ENCODE peak calls at places on chromosome X, in ten cellular contexts. A is renal cortical epithelial cell; H is heart left ventricle; P is nephron progenitor cell; E is stimulated activated CD8-positive, alpha-beta memory T cell treated with anti-CD3 and anti-CD28 coated beads, Interleukin-12 subunit alpha, Interleukin-12 subunit beta, amount 100 ng/mL, for 4 hours; M is lung microvascular endothelial cell; D is kidney glomerular epithelial cell; Z is lower leg skin; S is memory B cell; Q is AG04450. L is an unnamed sample.

GRCh38 chrX:70478521-70478920 is 33.9 kb downstream of the DLG3 start:
- DNase-seq in S (no peak), Q (no peak), H (no peak), P (no peak), M (no peak), A (no peak), Z (no peak), D (no peak), E (no peak), L (no peak)

GRCh38 chrX:124393238-124393637 is 46.9 kb downstream of the SH2D1A start:
- DNase-seq in P (no peak), A (no peak), Q (no peak), D (no peak), E (no peak), H (no peak), Z (no peak), S (no peak), M (no peak), L (no peak)

GRCh38 chrX:37666516-37666915 is 19.1 kb upstream of the XK start:
- DNase-seq in Z (no peak), S (no peak), H (no peak), M (no peak), Q (no peak), A (no peak), E (no peak), D (no peak), P (no peak), L (no peak)

GRCh38 chrX:112368371-112368770 is 285.8 kb upstream of the TRPC5 start:
- DNase-seq in Z (no peak), H (no peak), P (peak; percentile 14), D (no peak), M (no peak), A (no peak), Q (no peak), S (no peak), E (no peak), L (no peak)

GRCh38 chrX:119190251-119190651 is 45.8 kb upstream of the PGRMC1 start:
- DNase-seq in H (peak; percentile 63), S (no peak), E (no peak), M (no peak), Q (no peak), P (no peak), D (no peak), Z (no peak), A (no peak), L (no peak)

GRCh38 chrX:20382518-20383291 is 116.0 kb upstream of the RPS6KA3 start:
- DNase-seq in P (no peak), D (no peak), M (no peak), H (no peak), S (no peak), A (no peak), Z (no peak), Q (no peak), E (no peak), L (no peak)

GRCh38 chrX:104913348-104913747 is 307.1 kb downstream of the TEX13A start:
- DNase-seq in S (no peak), Z (no peak), A (peak; percentile 21), E (no peak), D (peak; percentile 3), P (no peak), Q (no peak), M (peak; percentile 7), H (no peak), L (no peak)

GRCh38 chrX:104987063-104987462 is 233.4 kb downstream of the TEX13A start:
- DNase-seq in P (no peak), A (peak; percentile 88), D (peak; percentile 5), S (no peak), Q (no peak), M (peak; percentile 36), E (no peak), H (no peak), Z (no peak), L (no peak)

GRCh38 chrX:77446029-77446585 is 1.1 kb upstream of the FGF16 start:
- DNase-seq in E (no peak), H (no peak), M (peak; percentile 82), Q (no peak), Z (peak; percentile 85), D (no peak), S (no peak), P (peak; percentile 35), A (no peak), L (no peak)

GRCh38 chrX:38275615-38276014 is 51.7 kb downstream of the RPGR start:
- DNase-seq in M (peak; percentile 68), Z (no peak), D (peak; percentile 57), S (no peak), P (no peak), H (no peak), A (peak; percentile 91), E (no peak), Q (peak; percentile 50), L (no peak)

GRCh38 chrX:19842542-19842941 is 44.9 kb downstream of the SH3KBP1 start:
- DNase-seq in Z (peak; percentile 34), M (no peak), P (no peak), S (no peak), D (no peak), A (no peak), E (no peak), H (no peak), Q (no peak), L (no peak)

GRCh38 chrX:27893211-27893610 is 85.4 kb downstream of the MAGEB10 start:
- DNase-seq in A (no peak), S (no peak), D (no peak), P (no peak), Q (no peak), H (no peak), E (no peak), Z (no peak), M (no peak), L (no peak)

GRCh38 chrX:31516492-31516891 is 444.7 kb upstream of the FTHL17 start:
- DNase-seq in Q (no peak), Z (no peak), A (no peak), H (no peak), E (no peak), D (no peak), P (no peak), M (no peak), S (no peak), L (no peak)

GRCh38 chrX:131728295-131729145 is 184.6 kb downstream of the OR13H1 start:
- DNase-seq in M (peak; percentile 65), D (no peak), E (peak; percentile 48), A (no peak), H (no peak), P (no peak), Q (no peak), Z (peak; percentile 92), S (no peak), L (peak; percentile 71)

GRCh38 chrX:1281511-1281910 is 12.9 kb downstream of the CSF2RA start:
- DNase-seq in M (no peak), H (no peak), D (no peak), E (no peak), P (no peak), S (no peak), A (no peak), Q (no peak), Z (no peak), L (no peak)

GRCh38 chrX:20412871-20413486 is 146.3 kb upstream of the RPS6KA3 start:
- DNase-seq in H (peak; percentile 42), Q (no peak), A (no peak), M (no peak), S (peak; percentile 14), Z (no peak), E (peak; percentile 24), P (no peak), D (no peak), L (peak; percentile 14)

GRCh38 chrX:13419276-13419675 is 99.4 kb upstream of the ATXN3L start:
- DNase-seq in D (no peak), S (no peak), E (no peak), Z (no peak), P (no peak), Q (no peak), A (no peak), M (no peak), H (no peak), L (no peak)